ENCODE peak calls at places on chromosome 17, in six cellular contexts. D is stimulated activated CD4-positive, alpha-beta T cell treated with anti-CD3 and anti-CD28 coated beads, Interleukin-2, amount 100 ng/mL, for 24 hours; V is fibroblast of pulmonary artery; J is activated naive CD4-positive, alpha-beta T cell treated with anti-CD3 and anti-CD28 coated beads for 36 hours; S is EH; H is thoracic aorta. N is an unnamed sample.
A peak's percentile ranks its signal among the peaks of the same experiment; 100 is the strongest.

GRCh38 chr17:37745801-37746426 is 1.1 kb upstream of the HNF1B start:
- DNase-seq in D (no peak), V (no peak), J (no peak), S (no peak), H (no peak), N (no peak)

GRCh38 chr17:62085511-62086408 is 20.7 kb upstream of the MED13 start:
- DNase-seq in D (peak; percentile 19), V (no peak), J (peak; percentile 27), S (peak; percentile 33), H (no peak), N (peak; percentile 73)

GRCh38 chr17:77145635-77146632 is 5.2 kb downstream of the SEC14L1 start:
- DNase-seq in D (no peak), V (peak; percentile 82), J (peak; percentile 22), S (peak; percentile 96), H (no peak), N (peak; percentile 80)

GRCh38 chr17:50575581-50576210 is 15.2 kb downstream of the CACNA1G start:
- DNase-seq in D (peak; percentile 24), V (no peak), J (no peak), S (no peak), H (no peak), N (no peak)

GRCh38 chr17:62163847-62164246 is 98.8 kb upstream of the MED13 start:
- DNase-seq in D (no peak), V (no peak), J (no peak), S (no peak), H (no peak), N (no peak)

GRCh38 chr17:77959216-77959925 is 868 bp downstream of the TNRC6C start:
- DNase-seq in D (peak; percentile 43), V (no peak), J (peak; percentile 45), S (peak; percentile 16), H (no peak), N (peak; percentile 8)

GRCh38 chr17:48113201-48113676 is 5.7 kb downstream of the SNX11 start:
- DNase-seq in D (peak; percentile 37), V (peak; percentile 70), J (peak; percentile 79), S (no peak), H (no peak), N (no peak)

GRCh38 chr17:8020251-8020650 is 17.8 kb downstream of the GUCY2D start:
- DNase-seq in D (no peak), V (no peak), J (no peak), S (no peak), H (no peak), N (no peak)

GRCh38 chr17:45353047-45353446 is 36.2 kb upstream of the MAP3K14 start:
- DNase-seq in D (peak; percentile 51), V (no peak), J (peak; percentile 83), S (no peak), H (no peak), N (no peak)

GRCh38 chr17:51601622-51602261 is 341.4 kb downstream of the UTP18 start:
- DNase-seq in D (no peak), V (no peak), J (no peak), S (no peak), H (no peak), N (no peak)

GRCh38 chr17:82394296-82394695 is 22.7 kb downstream of the UTS2R start:
- DNase-seq in D (no peak), V (no peak), J (no peak), S (no peak), H (no peak), N (no peak)

GRCh38 chr17:62760059-62760887 is 47.8 kb downstream of the MARCHF10 start:
- DNase-seq in D (no peak), V (peak; percentile 80), J (no peak), S (peak; percentile 84), H (no peak), N (no peak)

GRCh38 chr17:27520571-27521185 is 64.4 kb downstream of the KSR1 start:
- DNase-seq in D (no peak), V (no peak), J (no peak), S (no peak), H (no peak), N (no peak)

GRCh38 chr17:4537451-4538235 is 17.5 kb downstream of the MYBBP1A start:
- DNase-seq in D (no peak), V (no peak), J (no peak), S (no peak), H (no peak), N (no peak)

GRCh38 chr17:75181608-75182318 is 996 bp downstream of the SUMO2 start:
- DNase-seq in D (peak; percentile 49), V (no peak), J (peak; percentile 63), S (peak; percentile 29), H (no peak), N (no peak)

GRCh38 chr17:63435681-63436522 is 10.2 kb downstream of the CYB561 start:
- DNase-seq in D (no peak), V (no peak), J (peak; percentile 19), S (peak; percentile 9), H (no peak), N (no peak)

GRCh38 chr17:77594416-77595209 is 363.9 kb upstream of the TNRC6C start:
- DNase-seq in D (no peak), V (no peak), J (no peak), S (no peak), H (no peak), N (no peak)

GRCh38 chr17:16877102-16877501 is 94.8 kb downstream of the TNFRSF13B start:
- DNase-seq in D (no peak), V (no peak), J (no peak), S (peak; percentile 20), H (no peak), N (no peak)

GRCh38 chr17:55768946-55769624 is 18.2 kb downstream of the PCTP start:
- DNase-seq in D (no peak), V (peak; percentile 15), J (no peak), S (peak; percentile 59), H (no peak), N (no peak)

GRCh38 chr17:6970992-6971391 is 24.9 kb upstream of the ALOX12 start:
- DNase-seq in D (no peak), V (no peak), J (no peak), S (no peak), H (no peak), N (no peak)

GRCh38 chr17:15436399-15437369 is 30.7 kb downstream of the CDRT4 start:
- DNase-seq in D (peak; percentile 30), V (peak; percentile 69), J (peak; percentile 53), S (peak; percentile 47), H (no peak), N (no peak)

GRCh38 chr17:75888484-75888883 is 8.3 kb downstream of the TRIM65 start:
- DNase-seq in D (no peak), V (no peak), J (no peak), S (no peak), H (no peak), N (no peak)

GRCh38 chr17:2745317-2746037 is 4.0 kb downstream of the CCDC92B start:
- DNase-seq in D (no peak), V (no peak), J (no peak), S (no peak), H (no peak), N (no peak)

GRCh38 chr17:27379863-27380533 is 76.2 kb upstream of the KSR1 start:
- DNase-seq in D (no peak), V (peak; percentile 71), J (no peak), S (peak; percentile 77), H (no peak), N (peak; percentile 64)

GRCh38 chr17:8151641-8152111 is 528 bp downstream of the PER1 start:
- DNase-seq in D (peak; percentile 47), V (peak; percentile 73), J (peak; percentile 50), S (peak; percentile 71), H (peak; percentile 84), N (peak; percentile 71)

GRCh38 chr17:40952675-40953074 is 14.1 kb downstream of the KRT39 start:
- DNase-seq in D (no peak), V (peak; percentile 44), J (no peak), S (peak; percentile 96), H (no peak), N (peak; percentile 68)

GRCh38 chr17:79865351-79866210 is 26.3 kb upstream of the CBX4 start:
- DNase-seq in D (no peak), V (no peak), J (no peak), S (no peak), H (no peak), N (no peak)

GRCh38 chr17:28744104-28744801 is 442 bp downstream of the TRAF4 start:
- DNase-seq in D (peak; percentile 81), V (peak; percentile 53), J (peak; percentile 72), S (peak; percentile 48), H (no peak), N (peak; percentile 40)

GRCh38 chr17:82243648-82244412 is 15.0 kb downstream of the SLC16A3 start:
- DNase-seq in D (no peak), V (no peak), J (no peak), S (peak; percentile 33), H (no peak), N (no peak)

GRCh38 chr17:29289852-29290251 is 4.1 kb downstream of the NUFIP2 start:
- DNase-seq in D (no peak), V (no peak), J (no peak), S (no peak), H (no peak), N (no peak)

GRCh38 chr17:27449541-27449940 is 6.7 kb upstream of the KSR1 start:
- DNase-seq in D (no peak), V (no peak), J (no peak), S (no peak), H (no peak), N (no peak)